ENCODE peak calls at places on chromosome 21, in four cellular contexts. Z, S, E and O are unnamed samples.

GRCh38 chr21:21019681-21020080 is 21.5 kb downstream of the NCAM2 start:
- DNase-seq in Z (no peak), S (no peak), E (no peak), O (no peak)

GRCh38 chr21:33640697-33641338 is 723 bp downstream of the CRYZL1 start:
- DNase-seq in Z (no peak), S (no peak), E (peak; percentile 4), O (no peak)

GRCh38 chr21:31180256-31181088 is 142.2 kb upstream of the KRTAP19-8 start:
- DNase-seq in Z (no peak), S (peak; percentile 39), E (peak; percentile 24), O (no peak)

GRCh38 chr21:41183575-41183974 is 15.6 kb downstream of the BACE2 start:
- DNase-seq in Z (no peak), S (no peak), E (no peak), O (no peak)

GRCh38 chr21:16124397-16125130 is 394.8 kb downstream of the USP25 start:
- DNase-seq in Z (no peak), S (peak; percentile 91), E (no peak), O (no peak)

GRCh38 chr21:40447016-40447415 is 399.9 kb downstream of the DSCAM start:
- DNase-seq in Z (no peak), S (no peak), E (no peak), O (peak; percentile 81)

GRCh38 chr21:31159808-31160207 is 121.5 kb upstream of the KRTAP19-8 start:
- DNase-seq in Z (no peak), S (no peak), E (no peak), O (no peak)

GRCh38 chr21:15562748-15563147 is 167.0 kb upstream of the USP25 start:
- DNase-seq in Z (no peak), S (no peak), E (no peak), O (no peak)

GRCh38 chr21:34006603-34007168 is 66.7 kb upstream of the MRPS6 start:
- DNase-seq in Z (no peak), S (no peak), E (no peak), O (no peak)

GRCh38 chr21:23162213-23162946 is 2164.2 kb downstream of the NCAM2 start:
- DNase-seq in Z (no peak), S (peak; percentile 94), E (no peak), O (no peak)

GRCh38 chr21:33899199-33899598 is 16.4 kb downstream of the ATP5PO start:
- DNase-seq in Z (no peak), S (peak; percentile 28), E (no peak), O (no peak)

GRCh38 chr21:14403681-14404318 is 20.9 kb upstream of the HSPA13 start:
- DNase-seq in Z (no peak), S (peak; percentile 45), E (peak; percentile 13), O (no peak)

GRCh38 chr21:22758478-22758877 is 1760.3 kb downstream of the NCAM2 start:
- DNase-seq in Z (no peak), S (peak; percentile 28), E (no peak), O (no peak)

GRCh38 chr21:29145837-29146453 is 15.5 kb downstream of the MAP3K7CL start:
- DNase-seq in Z (no peak), S (peak; percentile 34), E (no peak), O (no peak)

GRCh38 chr21:32508558-32508957 is 76.8 kb downstream of the TCP10L start:
- DNase-seq in Z (no peak), S (no peak), E (no peak), O (no peak)

GRCh38 chr21:14864211-14865021 is 200.4 kb downstream of the NRIP1 start:
- DNase-seq in Z (peak; percentile 68), S (peak; percentile 67), E (no peak), O (no peak)

GRCh38 chr21:32576011-32576410 is 9.3 kb downstream of the TCP10L start:
- DNase-seq in Z (no peak), S (no peak), E (no peak), O (no peak)

GRCh38 chr21:17786219-17787181 is 32.7 kb downstream of the C21orf91 start:
- DNase-seq in Z (no peak), S (no peak), E (no peak), O (no peak)

GRCh38 chr21:24395320-24395933 is 1211.9 kb downstream of the MRPL39 start:
- DNase-seq in Z (no peak), S (no peak), E (no peak), O (no peak)

GRCh38 chr21:27674037-27674436 is 707.1 kb upstream of the ADAMTS5 start:
- DNase-seq in Z (no peak), S (no peak), E (no peak), O (no peak)

GRCh38 chr21:26438976-26439375 is 134.1 kb downstream of the CYYR1 start:
- DNase-seq in Z (no peak), S (peak; percentile 7), E (no peak), O (no peak)

GRCh38 chr21:15042531-15042930 is 22.3 kb downstream of the NRIP1 start:
- DNase-seq in Z (no peak), S (no peak), E (no peak), O (no peak)

GRCh38 chr21:25845729-25846256 is 111.0 kb downstream of the GABPA start:
- DNase-seq in Z (no peak), S (no peak), E (no peak), O (no peak)

GRCh38 chr21:33981341-33982101 is 65.9 kb upstream of the ATP5PO start:
- DNase-seq in Z (no peak), S (no peak), E (no peak), O (no peak)

GRCh38 chr21:28959367-28960099 is 33.1 kb downstream of the LTN1 start:
- DNase-seq in Z (no peak), S (peak; percentile 28), E (no peak), O (no peak)

GRCh38 chr21:31604591-31605190 is 54.8 kb upstream of the SOD1 start:
- DNase-seq in Z (peak; percentile 78), S (peak; percentile 66), E (peak; percentile 45), O (no peak)

GRCh38 chr21:29555601-29556000 is 256.9 kb downstream of the BACH1 start:
- DNase-seq in Z (no peak), S (no peak), E (no peak), O (no peak)

GRCh38 chr21:25369524-25370300 is 237.6 kb downstream of the MRPL39 start:
- DNase-seq in Z (no peak), S (no peak), E (no peak), O (no peak)

GRCh38 chr21:14454642-14455009 is 71.7 kb upstream of the HSPA13 start:
- DNase-seq in Z (no peak), S (no peak), E (no peak), O (no peak)

GRCh38 chr21:35927262-35927661 is 133.1 kb downstream of the SETD4 start:
- DNase-seq in Z (no peak), S (no peak), E (no peak), O (peak; percentile 24)

GRCh38 chr21:41207401-41208388 is 39.7 kb downstream of the BACE2 start:
- DNase-seq in Z (peak; percentile 71), S (peak; percentile 80), E (no peak), O (no peak)

GRCh38 chr21:33412832-33413519 is 9.8 kb downstream of the IFNGR2 start:
- DNase-seq in Z (peak; percentile 37), S (no peak), E (no peak), O (no peak)

GRCh38 chr21:30718239-30718909 is at the start of gene KRTAP21-3:
- DNase-seq in Z (no peak), S (no peak), E (peak; percentile 18), O (no peak)

GRCh38 chr21:40793057-40793456 is 53.9 kb downstream of the DSCAM start:
- DNase-seq in Z (no peak), S (no peak), E (no peak), O (peak; percentile 26)

GRCh38 chr21:24824209-24824608 is 783.1 kb downstream of the MRPL39 start:
- DNase-seq in Z (no peak), S (no peak), E (no peak), O (no peak)

GRCh38 chr21:30710499-30710898 is 8.1 kb downstream of the KRTAP21-3 start:
- DNase-seq in Z (no peak), S (no peak), E (no peak), O (no peak)

GRCh38 chr21:42848932-42849758 is 30.2 kb downstream of the WDR4 start:
- DNase-seq in Z (no peak), S (no peak), E (no peak), O (no peak)
- H3K36me3 ChIP-seq in Z (peaks cover 95% of the 10 kb centered on the region), S (peaks cover 7% of the 10 kb centered on the region), E (peaks cover 74% of the 10 kb centered on the region), O (peaks cover 90% of the 10 kb centered on the region)

GRCh38 chr21:42558846-42559245 is 45.2 kb downstream of the SLC37A1 start:
- DNase-seq in Z (no peak), S (no peak), E (no peak), O (no peak)
- H3K4me1 ChIP-seq in Z (no peaks in the 10 kb centered on the region), S (no peaks in the 10 kb centered on the region), E (no peaks in the 10 kb centered on the region), O (no peaks in the 10 kb centered on the region)

DNA sequence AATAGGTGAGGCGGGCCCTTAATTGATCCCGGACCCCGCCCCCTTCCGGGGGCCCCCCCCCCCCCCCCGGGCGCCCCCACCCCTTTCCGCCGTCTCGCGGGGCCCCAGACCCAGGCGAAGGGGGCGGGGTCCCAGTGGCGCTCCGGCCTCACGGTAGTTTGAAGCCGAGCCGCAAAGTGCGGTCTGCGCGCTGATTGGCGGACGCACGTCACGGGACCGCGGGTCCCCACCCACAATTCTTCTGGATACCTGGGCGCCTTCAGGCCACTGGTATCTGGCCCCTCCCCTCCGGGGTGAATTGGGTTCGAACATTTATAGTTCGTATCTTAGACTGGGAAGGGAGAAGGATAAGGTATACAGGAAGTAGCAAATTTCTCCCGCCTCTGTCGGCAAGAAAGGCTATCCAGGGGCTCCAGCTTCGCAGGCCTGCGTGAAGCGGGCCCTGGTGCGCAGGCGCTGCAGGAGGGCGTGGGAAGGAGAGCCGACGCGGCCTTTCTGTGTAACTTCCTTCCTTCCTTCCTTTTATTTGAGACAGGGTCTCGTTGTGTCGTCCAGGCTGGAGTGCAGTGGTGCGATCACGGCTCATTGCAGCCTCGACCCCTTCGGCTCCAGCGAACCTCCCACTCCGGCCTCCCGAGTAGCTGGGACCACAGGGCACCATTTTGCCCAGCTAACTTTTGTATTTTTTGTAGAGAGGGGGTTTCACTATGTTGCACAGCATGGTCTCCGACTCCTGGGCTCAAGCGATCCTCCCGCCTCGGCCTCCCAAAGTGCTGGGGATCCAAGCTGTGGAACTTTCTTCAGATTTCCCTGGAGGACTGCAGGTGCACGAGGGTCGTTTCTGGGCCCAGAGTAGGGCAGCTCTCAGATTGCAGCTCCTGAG is 564 bp upstream of the HMGN1 start:
- DNase-seq in Z (peak; percentile 98), S (peak; percentile 96), E (peak; percentile 89), O (peak; percentile 98)
- TF ChIP-seq POLR2A in Z (no peak), S (peak; percentile 79), E (no peak), O (no peak)

GRCh38 chr21:46001821-46002681 is 20.5 kb downstream of the COL6A1 start:
- DNase-seq in Z (peak; percentile 23), S (no peak), E (no peak), O (no peak)
- H3K36me3 ChIP-seq in Z (peaks cover 64% of the 10 kb centered on the region), S (no peaks in the 10 kb centered on the region), E (no peaks in the 10 kb centered on the region), O (peaks cover 77% of the 10 kb centered on the region)

GRCh38 chr21:37383784-37384311 is 17.3 kb downstream of the DYRK1A start:
- DNase-seq in Z (no peak), S (no peak), E (no peak), O (no peak)
- H3K4me1 ChIP-seq in Z (peaks cover 59% of the 10 kb centered on the region), S (no peaks in the 10 kb centered on the region), E (no peaks in the 10 kb centered on the region), O (peaks cover 84% of the 10 kb centered on the region)

GRCh38 chr21:37565530-37566223 is 199.1 kb downstream of the DYRK1A start:
- DNase-seq in Z (no peak), S (no peak), E (no peak), O (peak; percentile 90)
- TF ChIP-seq POLR2A in Z (no peak), S (no peak), E (no peak), O (no peak)